ENCODE peak calls at places on chromosomes 7 and 10, in eight cellular contexts. One of them, this sample, is unnamed.

GRCh38 chr7:64878684-64879083 is 24.4 kb upstream of the ZNF273 start:
- DNase-seq in T-helper 1 cell: no peak
- DNase-seq in nucleus accumbens: no peak
- DNase-seq in NCI-H345: no peak
- DNase-seq in NCI-H1048: no peak
- DNase-seq in CD4-positive, alpha-beta T cell: no peak
- DNase-seq in stimulated activated CD4-positive, alpha-beta T cell treated with anti-CD3 and anti-CD28 coated beads, Interleukin-15, amount 100 ng/mL, for 24 hours: no peak
- DNase-seq in nephron progenitor cell: no peak
- DNase-seq in this sample: no peak

GRCh38 chr10:47438857-47439474 is 44.9 kb downstream of the ANXA8 start:
- DNase-seq in T-helper 1 cell: no peak
- DNase-seq in nucleus accumbens: no peak
- DNase-seq in NCI-H345: peak
- DNase-seq in NCI-H1048: peak
- DNase-seq in CD4-positive, alpha-beta T cell: no peak
- DNase-seq in stimulated activated CD4-positive, alpha-beta T cell treated with anti-CD3 and anti-CD28 coated beads, Interleukin-15, amount 100 ng/mL, for 24 hours: no peak
- DNase-seq in nephron progenitor cell: peak
- DNase-seq in this sample: no peak

GRCh38 chr10:15120523-15120922 is 23.4 kb downstream of the RPP38 start:
- DNase-seq in T-helper 1 cell: no peak
- DNase-seq in nucleus accumbens: no peak
- DNase-seq in NCI-H345: no peak
- DNase-seq in NCI-H1048: no peak
- DNase-seq in CD4-positive, alpha-beta T cell: no peak
- DNase-seq in stimulated activated CD4-positive, alpha-beta T cell treated with anti-CD3 and anti-CD28 coated beads, Interleukin-15, amount 100 ng/mL, for 24 hours: no peak
- DNase-seq in nephron progenitor cell: no peak
- DNase-seq in this sample: no peak

GRCh38 chr10:133242611-133243356 is 5.1 kb downstream of the VENTX start:
- DNase-seq in T-helper 1 cell: no peak
- DNase-seq in nucleus accumbens: no peak
- DNase-seq in NCI-H345: no peak
- DNase-seq in NCI-H1048: no peak
- DNase-seq in CD4-positive, alpha-beta T cell: no peak
- DNase-seq in stimulated activated CD4-positive, alpha-beta T cell treated with anti-CD3 and anti-CD28 coated beads, Interleukin-15, amount 100 ng/mL, for 24 hours: no peak
- DNase-seq in nephron progenitor cell: no peak
- DNase-seq in this sample: no peak

GRCh38 chr10:7872041-7872442 is 53.7 kb downstream of the TAF3 start:
- DNase-seq in T-helper 1 cell: no peak
- DNase-seq in nucleus accumbens: no peak
- DNase-seq in NCI-H345: no peak
- DNase-seq in NCI-H1048: no peak
- DNase-seq in CD4-positive, alpha-beta T cell: no peak
- DNase-seq in stimulated activated CD4-positive, alpha-beta T cell treated with anti-CD3 and anti-CD28 coated beads, Interleukin-15, amount 100 ng/mL, for 24 hours: no peak
- DNase-seq in nephron progenitor cell: no peak
- DNase-seq in this sample: no peak

GRCh38 chr10:76310681-76311080 is 879.3 kb downstream of the LRMDA start:
- DNase-seq in T-helper 1 cell: no peak
- DNase-seq in nucleus accumbens: no peak
- DNase-seq in NCI-H345: no peak
- DNase-seq in NCI-H1048: no peak
- DNase-seq in CD4-positive, alpha-beta T cell: no peak
- DNase-seq in stimulated activated CD4-positive, alpha-beta T cell treated with anti-CD3 and anti-CD28 coated beads, Interleukin-15, amount 100 ng/mL, for 24 hours: no peak
- DNase-seq in nephron progenitor cell: no peak
- DNase-seq in this sample: no peak

GRCh38 chr10:46069771-46070463 is 23.8 kb upstream of the MSMB start:
- DNase-seq in T-helper 1 cell: no peak
- DNase-seq in nucleus accumbens: no peak
- DNase-seq in NCI-H345: no peak
- DNase-seq in NCI-H1048: no peak
- DNase-seq in CD4-positive, alpha-beta T cell: no peak
- DNase-seq in stimulated activated CD4-positive, alpha-beta T cell treated with anti-CD3 and anti-CD28 coated beads, Interleukin-15, amount 100 ng/mL, for 24 hours: no peak
- DNase-seq in nephron progenitor cell: no peak
- DNase-seq in this sample: no peak

GRCh38 chr10:123781956-123782500 is 109.6 kb downstream of the CPXM2 start:
- DNase-seq in T-helper 1 cell: no peak
- DNase-seq in nucleus accumbens: no peak
- DNase-seq in NCI-H345: no peak
- DNase-seq in NCI-H1048: no peak
- DNase-seq in CD4-positive, alpha-beta T cell: no peak
- DNase-seq in stimulated activated CD4-positive, alpha-beta T cell treated with anti-CD3 and anti-CD28 coated beads, Interleukin-15, amount 100 ng/mL, for 24 hours: no peak
- DNase-seq in nephron progenitor cell: no peak
- DNase-seq in this sample: no peak

GRCh38 chr7:98697083-98697482 is 80.0 kb downstream of the NPTX2 start:
- DNase-seq in T-helper 1 cell: no peak
- DNase-seq in nucleus accumbens: no peak
- DNase-seq in NCI-H345: no peak
- DNase-seq in NCI-H1048: no peak
- DNase-seq in CD4-positive, alpha-beta T cell: no peak
- DNase-seq in stimulated activated CD4-positive, alpha-beta T cell treated with anti-CD3 and anti-CD28 coated beads, Interleukin-15, amount 100 ng/mL, for 24 hours: no peak
- DNase-seq in nephron progenitor cell: no peak
- DNase-seq in this sample: no peak

GRCh38 chr7:131849472-131849871 is 293.0 kb upstream of the PODXL start:
- DNase-seq in T-helper 1 cell: no peak
- DNase-seq in nucleus accumbens: no peak
- DNase-seq in NCI-H345: no peak
- DNase-seq in NCI-H1048: no peak
- DNase-seq in CD4-positive, alpha-beta T cell: no peak
- DNase-seq in stimulated activated CD4-positive, alpha-beta T cell treated with anti-CD3 and anti-CD28 coated beads, Interleukin-15, amount 100 ng/mL, for 24 hours: no peak
- DNase-seq in nephron progenitor cell: no peak
- DNase-seq in this sample: no peak

GRCh38 chr10:122795924-122796323 is 49.7 kb downstream of the CUZD1 start:
- DNase-seq in T-helper 1 cell: no peak
- DNase-seq in nucleus accumbens: no peak
- DNase-seq in NCI-H345: no peak
- DNase-seq in NCI-H1048: no peak
- DNase-seq in CD4-positive, alpha-beta T cell: no peak
- DNase-seq in stimulated activated CD4-positive, alpha-beta T cell treated with anti-CD3 and anti-CD28 coated beads, Interleukin-15, amount 100 ng/mL, for 24 hours: no peak
- DNase-seq in nephron progenitor cell: no peak
- DNase-seq in this sample: no peak

GRCh38 chr10:60048146-60048545 is 141.8 kb upstream of the CCDC6 start:
- DNase-seq in T-helper 1 cell: no peak
- DNase-seq in nucleus accumbens: no peak
- DNase-seq in NCI-H345: no peak
- DNase-seq in NCI-H1048: no peak
- DNase-seq in CD4-positive, alpha-beta T cell: no peak
- DNase-seq in stimulated activated CD4-positive, alpha-beta T cell treated with anti-CD3 and anti-CD28 coated beads, Interleukin-15, amount 100 ng/mL, for 24 hours: no peak
- DNase-seq in nephron progenitor cell: peak
- DNase-seq in this sample: no peak

GRCh38 chr7:157299613-157300405 is 37.0 kb upstream of the DNAJB6 start:
- DNase-seq in T-helper 1 cell: no peak
- DNase-seq in nucleus accumbens: no peak
- DNase-seq in NCI-H345: no peak
- DNase-seq in NCI-H1048: no peak
- DNase-seq in CD4-positive, alpha-beta T cell: no peak
- DNase-seq in stimulated activated CD4-positive, alpha-beta T cell treated with anti-CD3 and anti-CD28 coated beads, Interleukin-15, amount 100 ng/mL, for 24 hours: peak
- DNase-seq in nephron progenitor cell: peak
- DNase-seq in this sample: peak

GRCh38 chr10:114030140-114030539 is 13.5 kb upstream of the ADRB1 start:
- DNase-seq in T-helper 1 cell: no peak
- DNase-seq in nucleus accumbens: no peak
- DNase-seq in NCI-H345: no peak
- DNase-seq in NCI-H1048: no peak
- DNase-seq in CD4-positive, alpha-beta T cell: no peak
- DNase-seq in stimulated activated CD4-positive, alpha-beta T cell treated with anti-CD3 and anti-CD28 coated beads, Interleukin-15, amount 100 ng/mL, for 24 hours: no peak
- DNase-seq in nephron progenitor cell: no peak
- DNase-seq in this sample: no peak

GRCh38 chr10:78992333-78992732 is 76.4 kb upstream of the ZMIZ1 start:
- DNase-seq in T-helper 1 cell: no peak
- DNase-seq in nucleus accumbens: no peak
- DNase-seq in NCI-H345: no peak
- DNase-seq in NCI-H1048: no peak
- DNase-seq in CD4-positive, alpha-beta T cell: no peak
- DNase-seq in stimulated activated CD4-positive, alpha-beta T cell treated with anti-CD3 and anti-CD28 coated beads, Interleukin-15, amount 100 ng/mL, for 24 hours: no peak
- DNase-seq in nephron progenitor cell: no peak
- DNase-seq in this sample: peak

GRCh38 chr10:93921338-93921737 is 27.6 kb downstream of the SLC35G1 start:
- DNase-seq in T-helper 1 cell: no peak
- DNase-seq in nucleus accumbens: no peak
- DNase-seq in NCI-H345: no peak
- DNase-seq in NCI-H1048: no peak
- DNase-seq in CD4-positive, alpha-beta T cell: peak
- DNase-seq in stimulated activated CD4-positive, alpha-beta T cell treated with anti-CD3 and anti-CD28 coated beads, Interleukin-15, amount 100 ng/mL, for 24 hours: peak
- DNase-seq in nephron progenitor cell: no peak
- DNase-seq in this sample: peak

GRCh38 chr7:158863611-158864506 is 7.5 kb downstream of the DYNC2I1 start:
- DNase-seq in T-helper 1 cell: no peak
- DNase-seq in nucleus accumbens: no peak
- DNase-seq in NCI-H345: peak
- DNase-seq in NCI-H1048: no peak
- DNase-seq in CD4-positive, alpha-beta T cell: peak
- DNase-seq in stimulated activated CD4-positive, alpha-beta T cell treated with anti-CD3 and anti-CD28 coated beads, Interleukin-15, amount 100 ng/mL, for 24 hours: peak
- DNase-seq in nephron progenitor cell: peak
- DNase-seq in this sample: peak

GRCh38 chr10:120684211-120684610 is 167.0 kb upstream of the WDR11 start:
- DNase-seq in T-helper 1 cell: no peak
- DNase-seq in nucleus accumbens: no peak
- DNase-seq in NCI-H345: no peak
- DNase-seq in NCI-H1048: no peak
- DNase-seq in CD4-positive, alpha-beta T cell: no peak
- DNase-seq in stimulated activated CD4-positive, alpha-beta T cell treated with anti-CD3 and anti-CD28 coated beads, Interleukin-15, amount 100 ng/mL, for 24 hours: no peak
- DNase-seq in nephron progenitor cell: no peak
- DNase-seq in this sample: no peak